ENCODE peak calls at places on chromosomes 7 and 10, in seven cellular contexts. P is Kasumi-1; H is T follicular helper cell; Q is HS-5; G is H9; S is activated naive CD8-positive, alpha-beta T cell treated with anti-CD3 and anti-CD28 coated beads for 36 hours; V is psoas muscle. U is an unnamed sample.

GRCh38 chr7:112414855-112415490 is 35.3 kb upstream of the IFRD1 start:
- DNase-seq in P (peak; percentile 54), H (no peak), Q (no peak), G (no peak), S (no peak), V (no peak), U (peak; percentile 19)

GRCh38 chr10:130964771-130965170 is 346.8 kb downstream of the TCERG1L start:
- DNase-seq in P (no peak), H (no peak), Q (no peak), G (no peak), S (no peak), V (no peak), U (no peak)

GRCh38 chr10:46544989-46545791 is 11.3 kb downstream of the GPRIN2 start:
- DNase-seq in P (peak; percentile 66), H (no peak), Q (no peak), G (peak; percentile 67), S (no peak), V (peak; percentile 4), U (no peak)

GRCh38 chr10:101839421-101840063 is 4.1 kb downstream of the KCNIP2 start:
- DNase-seq in P (no peak), H (peak; percentile 47), Q (no peak), G (peak; percentile 76), S (peak; percentile 74), V (peak; percentile 44), U (peak; percentile 83)

GRCh38 chr10:30056281-30056680 is 3.1 kb downstream of the JCAD start:
- DNase-seq in P (no peak), H (no peak), Q (no peak), G (no peak), S (no peak), V (no peak), U (no peak)

GRCh38 chr10:124693396-124693795 is 50.8 kb downstream of the FAM53B start:
- DNase-seq in P (no peak), H (no peak), Q (no peak), G (no peak), S (no peak), V (no peak), U (no peak)

GRCh38 chr10:75102830-75103673 is 8.4 kb upstream of the SAMD8 start:
- DNase-seq in P (no peak), H (no peak), Q (no peak), G (no peak), S (no peak), V (no peak), U (no peak)

GRCh38 chr10:24952146-24952700 is at the start of gene PRTFDC1:
- DNase-seq in P (no peak), H (peak; percentile 1), Q (no peak), G (peak; percentile 55), S (peak; percentile 15), V (peak; percentile 39), U (peak; percentile 49)

GRCh38 chr7:158450476-158451124 is 137.0 kb downstream of the PTPRN2 start:
- DNase-seq in P (no peak), H (no peak), Q (no peak), G (no peak), S (no peak), V (no peak), U (no peak)

GRCh38 chr7:158239290-158239981 is 348.2 kb downstream of the PTPRN2 start:
- DNase-seq in P (no peak), H (no peak), Q (no peak), G (no peak), S (no peak), V (no peak), U (no peak)

GRCh38 chr10:103472005-103472404 is 7.0 kb downstream of the CALHM3 start:
- DNase-seq in P (peak; percentile 40), H (no peak), Q (no peak), G (no peak), S (no peak), V (no peak), U (peak; percentile 76)

U was measured in GM10248.